ENCODE peak calls at places on chromosomes 3 and 15, in four cellular contexts. One of them, this sample, is unnamed.

GRCh38 chr15:58401991-58402649 is 29.7 kb upstream of the LIPC start:
- DNase-seq in K562: no peak
- DNase-seq in GM12891: no peak
- DNase-seq in GM12878: no peak
- DNase-seq in this sample: no peak

GRCh38 chr3:18080198-18080689 is 337.8 kb upstream of the TBC1D5 start:
- DNase-seq in GM12891: no peak
- DNase-seq in GM12878: no peak
- DNase-seq in K562: peak; percentile 14
- DNase-seq in this sample: no peak

GRCh38 chr3:37457392-37458065 is 283.1 kb upstream of the LRRFIP2 start:
- DNase-seq in GM12878: no peak
- DNase-seq in K562: no peak
- DNase-seq in GM12891: no peak
- DNase-seq in this sample: peak; percentile 25

GRCh38 chr3:148727242-148727641 is 29.5 kb downstream of the AGTR1 start:
- DNase-seq in K562: peak; percentile 0
- DNase-seq in GM12891: peak; percentile 11
- DNase-seq in GM12878: no peak
- DNase-seq in this sample: peak; percentile 31

GRCh38 chr15:88571153-88572029 is 24.9 kb upstream of the DET1 start:
- DNase-seq in GM12878: no peak
- DNase-seq in K562: no peak
- DNase-seq in GM12891: no peak
- DNase-seq in this sample: no peak

GRCh38 chr3:172627057-172627809 is 83.6 kb downstream of the NCEH1 start:
- DNase-seq in K562: no peak
- DNase-seq in GM12891: no peak
- DNase-seq in GM12878: no peak
- DNase-seq in this sample: peak; percentile 51

GRCh38 chr15:91445701-91446100 is 345.6 kb downstream of the SV2B start:
- DNase-seq in GM12878: no peak
- DNase-seq in K562: no peak
- DNase-seq in GM12891: no peak
- DNase-seq in this sample: no peak

GRCh38 chr15:96887730-96888129 is 557.2 kb downstream of the NR2F2 start:
- DNase-seq in K562: no peak
- DNase-seq in GM12891: no peak
- DNase-seq in GM12878: no peak
- DNase-seq in this sample: no peak

GRCh38 chr3:15438988-15439387 is 11.6 kb downstream of the EAF1 start:
- DNase-seq in GM12878: no peak
- DNase-seq in K562: no peak
- DNase-seq in GM12891: no peak
- DNase-seq in this sample: peak; percentile 37

DNA sequence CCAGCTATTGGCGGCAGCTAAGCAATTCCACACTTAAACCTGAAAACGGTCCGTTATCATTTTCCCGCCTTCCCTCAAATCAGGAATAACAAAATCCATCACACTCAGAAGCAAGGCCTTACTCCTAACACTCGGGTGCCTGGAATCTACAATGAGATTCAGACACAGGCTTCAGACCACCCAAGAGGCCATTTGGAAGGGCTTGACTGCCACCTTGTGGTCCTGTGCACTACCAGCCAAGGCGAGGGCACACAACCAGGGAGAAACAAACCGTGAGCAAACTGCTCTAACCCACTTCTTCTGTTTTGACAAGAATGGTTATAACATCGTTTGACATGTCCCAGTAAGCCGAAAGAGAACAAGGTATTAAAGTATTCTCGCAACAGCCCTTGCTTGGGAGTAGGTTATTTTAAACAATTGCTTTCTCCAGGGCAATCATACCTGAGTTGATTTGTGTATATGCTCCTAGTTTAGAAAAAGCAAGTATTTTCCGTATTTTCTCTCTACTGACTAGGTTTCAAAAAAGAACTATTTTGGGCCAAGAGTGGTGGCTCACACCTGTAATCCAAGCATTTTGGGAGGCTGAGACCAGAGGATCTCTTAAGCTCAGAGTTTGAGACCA is 40.1 kb upstream of the TAFA4 start:
- DNase-seq in GM12878: no peak
- DNase-seq in K562: peak; percentile 69
- DNase-seq in GM12891: peak; percentile 13
- DNase-seq in this sample: peak; percentile 46
- TF ChIP-seq SPI1 in GM12878: no peak
- TF ChIP-seq SPI1 in K562: no peak
- TF ChIP-seq SPI1 in GM12891: no peak
- TF ChIP-seq SPI1 in this sample: no peak

DNA sequence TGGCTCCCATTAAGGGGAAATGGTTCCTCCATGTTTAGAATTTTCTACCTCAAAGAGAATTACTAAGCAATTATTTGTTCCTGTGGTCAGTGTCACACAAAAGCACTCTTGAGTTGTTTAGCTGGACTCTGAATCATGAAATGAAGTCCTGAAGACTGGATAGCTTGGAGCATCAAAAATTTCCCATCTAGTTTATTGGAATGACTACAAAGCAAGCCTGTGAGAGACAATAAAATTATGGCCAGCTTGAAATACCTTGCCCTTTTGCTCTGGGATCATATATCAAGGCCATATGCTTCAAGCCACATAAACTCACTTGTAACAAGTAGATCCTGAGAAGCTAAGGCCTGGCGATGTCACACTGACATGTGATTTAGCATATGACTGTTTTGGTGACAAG is 292.3 kb downstream of the TIGIT start:
- DNase-seq in GM12891: no peak
- DNase-seq in GM12878: no peak
- DNase-seq in K562: no peak
- DNase-seq in this sample: no peak
- TF ChIP-seq SPI1 in GM12891: no peak
- TF ChIP-seq SPI1 in GM12878: no peak
- TF ChIP-seq SPI1 in K562: no peak
- TF ChIP-seq SPI1 in this sample: no peak

GRCh38 chr15:31360843-31361763 is 34.5 kb downstream of the KLF13 start:
- DNase-seq in GM12878: no peak
- DNase-seq in K562: no peak
- DNase-seq in GM12891: peak; percentile 72
- DNase-seq in this sample: peak; percentile 84

GRCh38 chr15:31358957-31359721 is 32.5 kb downstream of the KLF13 start:
- DNase-seq in GM12891: no peak
- DNase-seq in GM12878: no peak
- DNase-seq in K562: no peak
- DNase-seq in this sample: no peak

GRCh38 chr15:31361764-31362120 is 35.1 kb downstream of the KLF13 start:
- DNase-seq in GM12891: no peak
- DNase-seq in GM12878: no peak
- DNase-seq in K562: no peak
- DNase-seq in this sample: no peak

GRCh38 chr15:31359722-31360111 is 33.1 kb downstream of the KLF13 start:
- DNase-seq in GM12878: no peak
- DNase-seq in GM12891: no peak
- DNase-seq in K562: no peak
- DNase-seq in this sample: no peak

GRCh38 chr15:31360158-31360561 is 33.5 kb downstream of the KLF13 start:
- DNase-seq in K562: no peak
- DNase-seq in GM12891: no peak
- DNase-seq in GM12878: no peak
- DNase-seq in this sample: no peak
- TF ChIP-seq SPI1 in K562: no peak
- TF ChIP-seq SPI1 in GM12891: no peak
- TF ChIP-seq SPI1 in GM12878: no peak
- TF ChIP-seq SPI1 in this sample: no peak

DNA sequence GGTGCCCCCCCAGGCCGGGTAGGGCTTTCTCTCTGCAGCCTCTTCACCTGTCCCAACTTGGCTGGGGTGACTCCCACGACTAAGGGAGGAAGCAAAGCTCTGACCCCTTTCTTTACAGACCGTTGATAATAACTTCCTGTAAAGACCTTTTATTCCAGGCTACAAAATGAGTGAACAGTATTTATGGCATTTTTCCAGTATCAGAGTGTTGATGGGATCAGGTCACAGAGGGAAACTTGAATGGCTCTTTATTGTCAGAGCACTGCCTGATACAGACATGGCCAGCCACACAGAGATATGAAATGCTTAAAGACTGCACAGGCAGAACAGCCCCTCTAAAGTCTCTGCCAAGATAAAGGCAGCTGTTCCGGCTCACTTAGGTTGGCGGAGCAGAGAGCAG is 1033.9 kb upstream of the NR2F2 start:
- DNase-seq in GM12891: no peak
- DNase-seq in GM12878: no peak
- DNase-seq in K562: no peak
- DNase-seq in this sample: no peak
- TF ChIP-seq SPI1 in GM12891: no peak
- TF ChIP-seq SPI1 in GM12878: no peak
- TF ChIP-seq SPI1 in K562: no peak
- TF ChIP-seq SPI1 in this sample: no peak

GRCh38 chr3:55619186-55619808 is 132.2 kb upstream of the WNT5A start:
- DNase-seq in GM12891: no peak
- DNase-seq in K562: no peak
- DNase-seq in GM12878: no peak
- DNase-seq in this sample: no peak

GRCh38 chr3:55621648-55622047 is 134.5 kb upstream of the WNT5A start:
- DNase-seq in K562: no peak
- DNase-seq in GM12891: no peak
- DNase-seq in GM12878: no peak
- DNase-seq in this sample: no peak

GRCh38 chr3:55621026-55621422 is 133.9 kb upstream of the WNT5A start:
- DNase-seq in GM12891: no peak
- DNase-seq in K562: no peak
- DNase-seq in GM12878: no peak
- DNase-seq in this sample: no peak

GRCh38 chr3:55622116-55622515 is 135.0 kb upstream of the WNT5A start:
- DNase-seq in GM12878: no peak
- DNase-seq in GM12891: no peak
- DNase-seq in K562: no peak
- DNase-seq in this sample: no peak

GRCh38 chr3:55620361-55621025 is 133.4 kb upstream of the WNT5A start:
- DNase-seq in GM12878: peak; percentile 59
- DNase-seq in GM12891: no peak
- DNase-seq in K562: peak; percentile 2
- DNase-seq in this sample: no peak
- TF ChIP-seq SPI1 in GM12878: peak; percentile 79
- TF ChIP-seq SPI1 in GM12891: peak; percentile 86
- TF ChIP-seq SPI1 in K562: no peak
- TF ChIP-seq SPI1 in this sample: no peak

DNA sequence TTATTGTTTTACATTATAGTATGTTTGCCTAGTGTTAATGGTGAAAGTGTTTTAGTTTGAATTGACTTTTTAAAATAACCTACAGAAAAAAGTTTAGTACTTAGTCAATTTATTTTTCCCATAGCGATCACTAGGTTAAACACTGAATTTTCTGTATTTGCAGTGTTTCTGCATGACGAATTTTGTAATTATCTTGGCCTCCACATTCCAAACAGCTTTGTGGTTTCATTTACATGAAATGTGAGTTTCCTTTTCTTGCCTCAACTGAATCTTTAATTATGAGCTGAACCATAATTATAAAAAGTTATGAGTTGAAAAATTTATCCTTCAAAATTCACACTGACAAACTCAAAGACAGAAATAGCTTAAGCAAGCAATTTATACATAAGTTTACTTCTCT is 235.5 kb downstream of the CTNNB1 start:
- DNase-seq in GM12891: no peak
- DNase-seq in K562: no peak
- DNase-seq in GM12878: no peak
- DNase-seq in this sample: no peak
- TF ChIP-seq SPI1 in GM12891: no peak
- TF ChIP-seq SPI1 in K562: no peak
- TF ChIP-seq SPI1 in GM12878: no peak
- TF ChIP-seq SPI1 in this sample: no peak

GRCh38 chr3:88219138-88219792 is 69.5 kb downstream of the C3orf38 start:
- DNase-seq in K562: peak; percentile 45
- DNase-seq in GM12878: no peak
- DNase-seq in GM12891: peak; percentile 25
- DNase-seq in this sample: peak; percentile 47

GRCh38 chr3:88222343-88222742 is 72.6 kb downstream of the C3orf38 start:
- DNase-seq in GM12891: no peak
- DNase-seq in GM12878: no peak
- DNase-seq in K562: no peak
- DNase-seq in this sample: no peak

GRCh38 chr3:88220126-88220525 is 70.4 kb downstream of the C3orf38 start:
- DNase-seq in GM12878: no peak
- DNase-seq in GM12891: no peak
- DNase-seq in K562: no peak
- DNase-seq in this sample: no peak

DNA sequence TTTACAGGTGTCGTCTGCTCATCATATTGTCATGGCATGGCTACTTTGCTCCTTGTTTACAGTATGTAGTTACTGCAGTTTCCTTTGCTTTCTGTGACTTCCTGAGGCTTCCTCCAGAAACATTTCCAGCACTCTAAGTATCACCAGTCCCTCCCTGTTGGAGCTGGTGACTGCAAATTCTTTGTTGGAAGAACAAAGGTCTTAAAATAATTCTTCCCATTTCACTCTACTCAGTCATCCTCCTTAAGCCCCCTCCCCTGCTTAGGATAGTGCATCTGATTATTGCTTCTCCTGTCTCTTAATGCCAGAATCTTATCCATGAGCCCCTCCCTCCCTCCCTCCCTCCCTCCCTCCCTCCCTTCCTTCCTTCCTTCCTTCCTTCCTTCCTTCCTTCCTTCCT is 72.0 kb downstream of the C3orf38 start:
- DNase-seq in K562: no peak
- DNase-seq in GM12878: no peak
- DNase-seq in GM12891: no peak
- DNase-seq in this sample: no peak
- TF ChIP-seq SPI1 in K562: no peak
- TF ChIP-seq SPI1 in GM12878: no peak
- TF ChIP-seq SPI1 in GM12891: no peak
- TF ChIP-seq SPI1 in this sample: no peak

This sample was measured in HL-60.